ENCODE peak calls at places on chromosomes 1 and 21, in four cellular contexts. One of them, this sample, is unnamed.

GRCh38 chr1:8169364-8170058 is 143.4 kb upstream of the ERRFI1 start:
- DNase-seq in A549: peak
- DNase-seq in HepG2: peak
- DNase-seq in GM12878: peak
- DNase-seq in this sample: peak

GRCh38 chr1:200905411-200906052 is 10.8 kb downstream of the INAVA start:
- DNase-seq in A549: no peak
- DNase-seq in HepG2: peak
- DNase-seq in GM12878: no peak
- DNase-seq in this sample: no peak

GRCh38 chr1:233909195-233909594 is 4.7 kb downstream of the SLC35F3 start:
- DNase-seq in A549: peak
- DNase-seq in HepG2: peak
- DNase-seq in GM12878: no peak
- DNase-seq in this sample: no peak

GRCh38 chr1:65773391-65773790 is 19.3 kb upstream of the PDE4B start:
- DNase-seq in A549: no peak
- DNase-seq in HepG2: no peak
- DNase-seq in GM12878: no peak
- DNase-seq in this sample: no peak

GRCh38 chr1:183783896-183784637 is 20.9 kb upstream of the RGL1 start:
- DNase-seq in A549: no peak
- DNase-seq in HepG2: no peak
- DNase-seq in GM12878: no peak
- DNase-seq in this sample: no peak

GRCh38 chr21:29194847-29195246 is 64.4 kb downstream of the MAP3K7CL start:
- DNase-seq in A549: no peak
- DNase-seq in HepG2: peak
- DNase-seq in GM12878: no peak
- DNase-seq in this sample: no peak

GRCh38 chr1:89390707-89391106 is 26.8 kb downstream of the GBP6 start:
- DNase-seq in A549: no peak
- DNase-seq in HepG2: no peak
- DNase-seq in GM12878: no peak
- DNase-seq in this sample: no peak

GRCh38 chr21:28298251-28298672 is 694.4 kb downstream of the LTN1 start:
- DNase-seq in A549: no peak
- DNase-seq in HepG2: no peak
- DNase-seq in GM12878: no peak
- DNase-seq in this sample: no peak

GRCh38 chr1:1678581-1679380 is 13.8 kb downstream of the SLC35E2B start:
- DNase-seq in A549: peak
- DNase-seq in HepG2: peak
- DNase-seq in GM12878: peak
- DNase-seq in this sample: peak

GRCh38 chr1:29286194-29286767 is 50.0 kb downstream of the PTPRU start:
- DNase-seq in A549: no peak
- DNase-seq in HepG2: no peak
- DNase-seq in GM12878: no peak
- DNase-seq in this sample: no peak

GRCh38 chr1:24635195-24635843 is 7.8 kb upstream of the SRRM1 start:
- DNase-seq in A549: peak
- DNase-seq in HepG2: peak
- DNase-seq in GM12878: no peak
- DNase-seq in this sample: peak
- TF ChIP-seq CHD2 in A549: no peak
- TF ChIP-seq CHD2 in HepG2: no peak
- TF ChIP-seq CHD2 in GM12878: no peak
- TF ChIP-seq CHD2 in this sample: no peak

GRCh38 chr1:118556936-118557335 is 371.9 kb upstream of the SPAG17 start:
- DNase-seq in A549: no peak
- DNase-seq in HepG2: no peak
- DNase-seq in GM12878: no peak
- DNase-seq in this sample: no peak
- TF ChIP-seq BHLHE40 in A549: no peak
- TF ChIP-seq BHLHE40 in HepG2: no peak
- TF ChIP-seq BHLHE40 in GM12878: no peak
- TF ChIP-seq BHLHE40 in this sample: no peak

GRCh38 chr1:226063362-226064167 is 1.0 kb downstream of the H3-3A start:
- DNase-seq in A549: peak
- DNase-seq in HepG2: peak
- DNase-seq in GM12878: no peak
- DNase-seq in this sample: no peak

GRCh38 chr1:226060427-226060826 is 2.1 kb upstream of the H3-3A start:
- DNase-seq in A549: no peak
- DNase-seq in HepG2: no peak
- DNase-seq in GM12878: no peak
- DNase-seq in this sample: no peak

GRCh38 chr1:226062558-226063361 is at the start of gene H3-3A:
- DNase-seq in A549: peak
- DNase-seq in HepG2: peak
- DNase-seq in GM12878: peak
- DNase-seq in this sample: peak

GRCh38 chr1:226060976-226061792 is 1.3 kb upstream of the H3-3A start:
- DNase-seq in A549: peak
- DNase-seq in HepG2: no peak
- DNase-seq in GM12878: no peak
- DNase-seq in this sample: no peak

GRCh38 chr1:226061793-226062557 is 541 bp upstream of the H3-3A start:
- DNase-seq in A549: peak
- DNase-seq in HepG2: peak
- DNase-seq in GM12878: no peak
- DNase-seq in this sample: peak
- TF ChIP-seq CHD2 in A549: no peak
- TF ChIP-seq CHD2 in HepG2: no peak
- TF ChIP-seq CHD2 in GM12878: no peak
- TF ChIP-seq CHD2 in this sample: peak

GRCh38 chr1:110879758-110880606 is 7.0 kb downstream of the CD53 start:
- DNase-seq in A549: no peak
- DNase-seq in HepG2: no peak
- DNase-seq in GM12878: peak
- DNase-seq in this sample: peak
- TF ChIP-seq BHLHE40 in A549: no peak
- TF ChIP-seq BHLHE40 in HepG2: no peak
- TF ChIP-seq BHLHE40 in GM12878: peak
- TF ChIP-seq BHLHE40 in this sample: peak

DNA sequence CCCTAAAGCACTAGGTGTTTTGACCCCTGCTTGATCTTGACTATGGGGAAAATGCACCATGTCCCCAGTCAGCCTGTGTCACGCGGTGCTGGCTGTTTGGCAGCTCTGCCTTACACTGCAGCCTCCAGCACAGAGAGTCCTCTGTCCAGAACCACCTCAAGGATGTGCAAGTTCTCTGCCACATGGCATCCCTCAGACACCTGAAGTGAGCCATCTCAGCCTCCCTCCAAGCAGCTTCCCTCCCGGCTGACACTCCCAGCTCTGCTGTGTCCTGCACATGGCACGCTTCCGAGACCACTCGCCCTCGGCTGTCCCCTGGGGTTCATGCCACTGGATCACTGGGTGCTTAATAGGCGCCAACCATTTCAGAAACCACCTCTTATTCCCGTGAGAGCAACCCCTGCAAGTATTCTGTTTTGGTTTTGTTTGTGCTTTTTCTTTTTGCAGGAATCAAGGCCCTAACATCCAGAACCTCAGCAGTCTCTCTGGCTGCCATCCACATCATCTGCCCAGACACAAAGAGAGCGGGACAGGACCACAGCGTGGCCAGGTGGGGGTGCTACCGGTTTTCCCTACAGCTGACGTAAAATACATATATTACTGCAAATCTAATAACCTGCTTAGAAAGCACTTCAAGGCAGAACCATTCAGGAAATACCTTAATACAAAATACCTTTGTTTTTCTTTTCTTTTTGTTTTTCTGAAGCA is 45.7 kb downstream of the CAPZB start:
- DNase-seq in A549: no peak
- DNase-seq in HepG2: no peak
- DNase-seq in GM12878: no peak
- DNase-seq in this sample: peak
- TF ChIP-seq CHD2 in A549: no peak
- TF ChIP-seq CHD2 in HepG2: no peak
- TF ChIP-seq CHD2 in GM12878: no peak
- TF ChIP-seq CHD2 in this sample: no peak

DNA sequence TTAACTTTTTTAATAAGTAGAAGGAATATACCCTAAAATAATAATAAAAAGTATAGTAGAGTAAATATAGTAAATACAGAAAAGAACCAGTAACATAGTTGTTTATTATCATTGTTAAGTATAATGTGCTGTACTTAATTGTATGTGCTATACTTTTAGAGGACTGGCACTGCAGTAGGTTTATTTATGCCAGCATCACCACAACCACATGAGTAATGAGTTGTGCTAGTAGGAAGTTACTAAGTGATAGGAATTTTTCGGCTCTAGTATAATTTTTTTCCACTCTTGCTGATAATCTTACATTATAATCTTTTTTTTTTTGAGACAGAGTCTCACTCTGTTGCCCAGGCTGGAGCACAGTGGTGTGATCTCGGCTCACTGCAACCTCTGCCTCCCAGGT is 71.6 kb downstream of the IVNS1ABP start:
- DNase-seq in A549: no peak
- DNase-seq in HepG2: no peak
- DNase-seq in GM12878: no peak
- DNase-seq in this sample: no peak
- TF ChIP-seq BHLHE40 in A549: no peak
- TF ChIP-seq BHLHE40 in HepG2: no peak
- TF ChIP-seq BHLHE40 in GM12878: no peak
- TF ChIP-seq BHLHE40 in this sample: no peak

DNA sequence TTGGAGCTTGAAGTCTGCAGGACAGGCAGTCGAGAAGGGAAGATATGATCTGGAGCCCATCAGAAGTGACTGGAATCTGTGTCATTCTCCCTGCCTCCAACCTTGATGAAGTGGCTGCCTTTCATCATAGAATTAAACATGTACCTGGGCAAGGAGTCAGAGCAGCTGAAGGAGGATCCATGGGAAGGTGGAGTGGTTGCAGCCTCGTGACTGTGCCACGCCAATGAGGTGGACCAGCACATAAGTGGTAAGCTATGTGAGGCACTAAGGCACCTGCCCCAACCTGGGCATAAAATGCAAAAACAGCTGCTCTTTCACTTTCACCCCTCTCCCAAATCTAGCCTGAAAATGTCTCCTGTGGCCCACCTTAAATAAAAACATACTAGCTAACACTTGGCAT is 7.3 kb downstream of the SLC22A15 start:
- DNase-seq in A549: no peak
- DNase-seq in HepG2: no peak
- DNase-seq in GM12878: no peak
- DNase-seq in this sample: no peak
- TF ChIP-seq CHD2 in A549: no peak
- TF ChIP-seq CHD2 in HepG2: no peak
- TF ChIP-seq CHD2 in GM12878: no peak
- TF ChIP-seq CHD2 in this sample: no peak

This sample was measured in K562.